ENCODE peak calls at places on chromosomes 7 and 10, in seven cellular contexts. Q is RWPE1, G is pancreas, O is astrocyte of the spinal cord, E is HFFc6, W is neural progenitor cell, R is transverse colon. K is an unnamed sample.
A peak's percentile ranks its signal among the peaks of the same experiment; 100 is the strongest.

GRCh38 chr10:71999360-72000072 is 35.3 kb downstream of the CHST3 start:
- DNase-seq in G (no peak), O (peak; percentile 87), W (peak; percentile 37), Q (no peak), E (peak; percentile 51), R (peak; percentile 55), K (no peak)

GRCh38 chr10:78936412-78937342 is 132.1 kb upstream of the ZMIZ1 start:
- DNase-seq in W (no peak), R (no peak), G (no peak), O (no peak), Q (no peak), E (no peak), K (no peak)

GRCh38 chr7:103851357-103851756 is 138.1 kb downstream of the RELN start:
- DNase-seq in W (peak; percentile 63), Q (peak; percentile 3), G (no peak), O (peak; percentile 44), R (no peak), E (no peak), K (no peak)

GRCh38 chr10:802506-802905 is 113.0 kb upstream of the DIP2C start:
- DNase-seq in Q (no peak), G (no peak), E (no peak), O (no peak), W (no peak), R (no peak), K (no peak)

GRCh38 chr10:106189254-106189653 is 975.3 kb downstream of the SORCS1 start:
- DNase-seq in G (no peak), R (no peak), W (peak; percentile 66), O (peak; percentile 2), E (no peak), Q (peak; percentile 22), K (peak; percentile 23)

GRCh38 chr7:129831424-129832058 is 121.2 kb downstream of the UBE2H start:
- DNase-seq in R (no peak), G (no peak), E (peak; percentile 91), O (peak; percentile 93), W (peak; percentile 67), Q (peak; percentile 75), K (no peak)

GRCh38 chr7:128407751-128408708 is 1.8 kb downstream of the IMPDH1 start:
- DNase-seq in O (no peak), G (no peak), R (no peak), E (no peak), W (peak; percentile 52), Q (no peak), K (no peak)

GRCh38 chr7:7035851-7036250 is 146.5 kb upstream of the C1GALT1 start:
- DNase-seq in Q (no peak), R (no peak), O (no peak), G (no peak), E (no peak), W (no peak), K (no peak)

GRCh38 chr7:151367304-151367703 is 25.7 kb downstream of the NUB1 start:
- DNase-seq in W (no peak), O (peak; percentile 24), E (peak; percentile 40), G (no peak), Q (no peak), R (no peak), K (no peak)

GRCh38 chr10:14276200-14276599 is 54.5 kb downstream of the FRMD4A start:
- DNase-seq in O (no peak), G (no peak), Q (no peak), R (no peak), E (no peak), W (no peak), K (no peak)

GRCh38 chr10:125004571-125005311 is 62.8 kb downstream of the ZRANB1 start:
- DNase-seq in G (peak; percentile 44), O (no peak), Q (no peak), R (peak; percentile 4), E (no peak), W (no peak), K (no peak)

GRCh38 chr10:76342996-76343395 is 911.6 kb downstream of the LRMDA start:
- DNase-seq in W (no peak), R (no peak), E (no peak), G (no peak), O (no peak), Q (no peak), K (no peak)

GRCh38 chr10:69505636-69506318 is 54.5 kb downstream of the TSPAN15 start:
- DNase-seq in O (no peak), G (no peak), Q (no peak), W (no peak), E (no peak), R (no peak), K (no peak)

GRCh38 chr7:18508441-18509427 is 13.2 kb downstream of the HDAC9 start:
- DNase-seq in G (no peak), E (peak; percentile 96), R (no peak), O (peak; percentile 95), W (peak; percentile 21), Q (peak; percentile 89), K (peak; percentile 33)

GRCh38 chr10:93080350-93081046 is 6.8 kb downstream of the CYP26A1 start:
- DNase-seq in R (peak; percentile 52), O (peak; percentile 44), G (peak; percentile 69), E (peak; percentile 44), W (peak; percentile 66), Q (peak; percentile 80), K (peak; percentile 86)

GRCh38 chr7:100157334-100158228 is 942 bp downstream of the TRAPPC14 start:
- DNase-seq in O (no peak), R (peak; percentile 58), Q (peak; percentile 89), W (peak; percentile 36), E (peak; percentile 43), G (no peak), K (peak; percentile 52)
- TF ChIP-seq CTCF in O (peak; percentile 28), R (peak; percentile 9), Q (no peak), W (no peak), E (no peak), G (no peak), K (no peak)

GRCh38 chr7:46879783-46880182 is 702.1 kb downstream of the TNS3 start:
- DNase-seq in G (no peak), R (no peak), Q (no peak), W (no peak), O (no peak), E (no peak), K (no peak)
- TF ChIP-seq CTCF in G (no peak), R (no peak), Q (no peak), W (no peak), O (no peak), E (no peak), K (no peak)

GRCh38 chr10:24575462-24576002 is 148.2 kb downstream of the ARHGAP21 start:
- DNase-seq in R (no peak), E (peak; percentile 15), Q (no peak), O (no peak), G (no peak), W (no peak), K (no peak)

GRCh38 chr10:24570658-24571426 is 152.8 kb downstream of the ARHGAP21 start:
- DNase-seq in O (no peak), Q (no peak), R (no peak), G (no peak), E (no peak), W (no peak), K (no peak)

GRCh38 chr10:24574161-24574560 is 149.5 kb downstream of the ARHGAP21 start:
- DNase-seq in E (no peak), Q (no peak), O (no peak), G (no peak), W (no peak), R (no peak), K (no peak)

GRCh38 chr10:24571870-24572450 is 151.7 kb downstream of the ARHGAP21 start:
- DNase-seq in G (no peak), W (no peak), E (no peak), R (no peak), Q (no peak), O (no peak), K (no peak)

GRCh38 chr10:24574578-24575155 is 149.0 kb downstream of the ARHGAP21 start:
- DNase-seq in Q (no peak), W (no peak), R (no peak), G (no peak), O (no peak), E (no peak), K (no peak)
- TF ChIP-seq CTCF in Q (no peak), W (no peak), R (no peak), G (no peak), O (no peak), E (peak; percentile 11), K (no peak)

GRCh38 chr7:51187941-51188340 is 128.7 kb downstream of the COBL start:
- DNase-seq in E (no peak), O (no peak), W (peak; percentile 89), G (no peak), Q (no peak), R (no peak), K (no peak)
- TF ChIP-seq CTCF in E (no peak), O (no peak), W (peak; percentile 70), G (no peak), Q (no peak), R (no peak), K (no peak)

GRCh38 chr10:18611168-18611567 is 40.2 kb downstream of the NSUN6 start:
- DNase-seq in R (no peak), G (no peak), E (no peak), O (no peak), Q (no peak), W (no peak), K (no peak)

GRCh38 chr10:18620856-18621255 is 30.5 kb downstream of the NSUN6 start:
- DNase-seq in O (no peak), W (no peak), Q (no peak), R (no peak), G (no peak), E (no peak), K (no peak)

GRCh38 chr10:18615618-18616017 is 35.8 kb downstream of the NSUN6 start:
- DNase-seq in Q (no peak), G (no peak), W (no peak), O (peak; percentile 36), R (no peak), E (no peak), K (no peak)

GRCh38 chr10:18618995-18619394 is 32.4 kb downstream of the NSUN6 start:
- DNase-seq in G (no peak), E (no peak), Q (no peak), W (no peak), O (peak; percentile 65), R (no peak), K (no peak)

GRCh38 chr10:18616337-18616736 is 35.0 kb downstream of the NSUN6 start:
- DNase-seq in R (no peak), W (no peak), Q (no peak), G (no peak), O (no peak), E (no peak), K (no peak)
- TF ChIP-seq CTCF in R (no peak), W (no peak), Q (no peak), G (no peak), O (no peak), E (no peak), K (no peak)

K was measured in GM13977.